ENCODE peak calls at places on chromosomes 6 and 20, in eight cellular contexts. B is spleen, R is fibroblast of lung, N is hepatocyte, P is choroid plexus epithelial cell, Z is endothelial cell of umbilical vein, G is A549, O is heart right ventricle. Q is an unnamed sample.

GRCh38 chr20:53594068-53595017 is 704 bp upstream of the ZNF217 start:
- DNase-seq in N (peak), B (peak), P (peak), O (peak), G (peak), R (peak), Z (peak), Q (peak)

GRCh38 chr6:21023210-21023609 is 489.0 kb downstream of the CDKAL1 start:
- DNase-seq in R (no peak), P (no peak), G (no peak), B (no peak), O (no peak), Z (no peak), N (no peak), Q (no peak)

GRCh38 chr20:35216541-35216940 is 9.9 kb upstream of the MMP24 start:
- DNase-seq in O (no peak), R (no peak), Z (no peak), B (no peak), G (no peak), P (no peak), N (no peak), Q (no peak)

GRCh38 chr6:34202329-34203201 is 34.1 kb upstream of the HMGA1 start:
- DNase-seq in G (peak), B (no peak), N (no peak), Z (no peak), P (no peak), R (no peak), O (no peak), Q (no peak)

GRCh38 chr6:71419954-71420692 is 131.5 kb downstream of the OGFRL1 start:
- DNase-seq in N (peak), B (peak), R (peak), O (peak), P (peak), G (no peak), Z (peak), Q (no peak)

GRCh38 chr6:106287215-106287614 is 38.3 kb downstream of the ATG5 start:
- DNase-seq in R (peak), P (peak), Z (no peak), O (no peak), N (no peak), G (no peak), B (no peak), Q (no peak)

GRCh38 chr6:116631379-116631990 is 15.2 kb downstream of the RSPH4A start:
- DNase-seq in O (no peak), R (no peak), Z (no peak), G (no peak), B (no peak), N (peak), P (no peak), Q (no peak)

GRCh38 chr20:11569163-11569562 is 348.5 kb upstream of the BTBD3 start:
- DNase-seq in B (no peak), O (no peak), R (no peak), G (peak), Z (no peak), P (no peak), N (no peak), Q (no peak)

GRCh38 chr6:37209461-37210205 is 39.7 kb downstream of the PIM1 start:
- DNase-seq in P (no peak), G (no peak), R (no peak), O (no peak), N (no peak), Z (no peak), B (no peak), Q (no peak)

GRCh38 chr20:8953300-8953699 is 115.6 kb upstream of the PLCB4 start:
- DNase-seq in G (no peak), Z (no peak), R (no peak), P (no peak), O (no peak), N (no peak), B (no peak), Q (no peak)

GRCh38 chr6:110944681-110945151 is 13.8 kb upstream of the GTF3C6 start:
- DNase-seq in G (peak), P (peak), N (no peak), R (peak), Z (peak), B (no peak), O (no peak), Q (peak)

GRCh38 chr6:154513601-154514320 is 3.3 kb upstream of the CNKSR3 start:
- DNase-seq in O (no peak), N (no peak), P (no peak), Z (no peak), G (no peak), R (no peak), B (no peak), Q (no peak)

GRCh38 chr20:13373400-13373799 is 152.3 kb downstream of the ISM1 start:
- DNase-seq in R (no peak), Z (no peak), O (no peak), G (no peak), P (no peak), N (no peak), B (no peak), Q (no peak)

GRCh38 chr6:56843476-56844349 is 111.2 kb upstream of the BEND6 start:
- DNase-seq in Z (peak), R (peak), P (peak), O (peak), B (peak), N (peak), G (peak), Q (peak)

GRCh38 chr6:136846046-136846445 is 23.7 kb downstream of the PEX7 start:
- DNase-seq in B (no peak), N (peak), P (peak), G (peak), Z (peak), R (peak), O (peak), Q (peak)

GRCh38 chr20:42082611-42083010 is 464.4 kb upstream of the CHD6 start:
- DNase-seq in R (no peak), P (peak), O (peak), B (no peak), G (no peak), N (peak), Z (no peak), Q (peak)

GRCh38 chr6:159098636-159099106 is 53.9 kb upstream of the TAGAP start:
- DNase-seq in G (no peak), B (peak), P (no peak), R (no peak), Z (no peak), N (no peak), O (no peak), Q (no peak)

GRCh38 chr6:22112490-22112889 is 184.3 kb downstream of the PRL start:
- DNase-seq in P (peak), O (no peak), R (peak), Z (peak), B (no peak), G (peak), N (peak), Q (no peak)

GRCh38 chr20:57439432-57439831 is 48.2 kb downstream of the RBM38 start:
- DNase-seq in B (peak), O (peak), Z (no peak), N (no peak), R (no peak), G (peak), P (no peak), Q (no peak)

GRCh38 chr6:157486632-157487031 is 105.6 kb downstream of the ZDHHC14 start:
- DNase-seq in Z (no peak), N (no peak), B (peak), G (no peak), R (no peak), O (no peak), P (no peak), Q (no peak)

GRCh38 chr6:142537612-142538478 is 236.0 kb downstream of the ADGRG6 start:
- DNase-seq in G (peak), B (no peak), R (no peak), N (no peak), P (peak), O (no peak), Z (peak), Q (peak)

GRCh38 chr20:46056970-46057855 is 28.2 kb downstream of the SLC12A5 start:
- DNase-seq in N (peak), G (no peak), O (peak), P (peak), Z (peak), R (peak), B (no peak), Q (peak)

GRCh38 chr6:114747995-114748625 is 405.3 kb upstream of the HS3ST5 start:
- DNase-seq in G (peak), B (no peak), P (peak), R (peak), N (peak), Z (peak), O (peak), Q (peak)

GRCh38 chr6:151641028-151641427 is 147.2 kb downstream of the CCDC170 start:
- DNase-seq in R (no peak), G (no peak), Z (no peak), N (no peak), P (no peak), B (no peak), O (no peak), Q (no peak)

GRCh38 chr6:56719310-56719709 is 76.6 kb upstream of the DST start:
- DNase-seq in B (no peak), R (peak), N (no peak), O (no peak), G (no peak), Z (peak), P (peak), Q (peak)

GRCh38 chr20:37442547-37442946 is 78.5 kb upstream of the NNAT start:
- DNase-seq in Z (no peak), P (no peak), G (no peak), O (no peak), N (no peak), R (no peak), B (no peak), Q (no peak)

GRCh38 chr6:33313105-33313708 is 671 bp downstream of the TAPBP start:
- DNase-seq in Z (peak), P (peak), R (peak), G (no peak), O (peak), B (peak), N (peak), Q (no peak)

DNA sequence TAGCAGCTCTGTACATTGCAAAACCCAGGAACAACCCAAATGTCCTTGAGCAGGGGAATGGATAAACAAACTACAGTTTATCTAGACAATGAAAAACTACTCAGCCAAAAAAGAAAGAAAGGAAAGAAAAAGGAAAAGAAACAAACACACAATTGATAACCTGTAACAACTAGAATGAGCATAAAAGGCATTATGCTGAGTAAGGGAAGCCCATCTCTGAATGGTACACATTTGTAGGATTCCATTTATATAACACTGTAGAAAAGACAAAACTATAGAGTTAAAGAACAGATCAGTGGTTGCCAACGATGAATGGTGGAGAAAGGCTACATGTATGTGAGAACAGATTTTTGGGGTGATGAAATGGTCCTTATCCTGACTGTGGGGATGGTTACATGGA is 454.0 kb downstream of the PKHD1 start:
- DNase-seq in R (no peak), Z (no peak), G (no peak), B (no peak), O (no peak), P (no peak), N (no peak), Q (no peak)
- TF ChIP-seq CTCF in R (no peak), Z (no peak), G (no peak), B (no peak), O (no peak), P (no peak), N (no peak), Q (no peak)

DNA sequence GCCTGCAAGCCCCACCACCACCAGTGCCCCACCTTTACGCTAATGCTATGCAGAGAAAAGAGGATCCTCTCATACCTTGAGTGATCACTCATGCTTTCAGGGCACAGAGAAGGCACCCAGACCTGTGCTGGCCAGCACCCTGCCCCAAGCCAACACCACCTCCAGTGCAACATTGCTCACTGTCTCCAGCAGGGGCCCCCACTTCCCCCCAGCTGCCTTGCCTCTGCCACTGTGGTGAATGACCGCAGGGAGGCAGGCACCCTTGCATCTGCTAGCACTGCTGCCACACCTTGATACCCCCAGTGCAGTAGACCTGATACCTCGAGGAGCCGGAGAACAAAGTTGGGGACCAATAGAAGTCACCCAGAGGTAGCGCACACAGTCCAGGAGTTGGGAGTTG is 139.2 kb upstream of the PLN start:
- DNase-seq in R (no peak), Z (no peak), B (no peak), N (no peak), O (no peak), G (no peak), P (no peak), Q (no peak)
- TF ChIP-seq CTCF in R (no peak), Z (no peak), B (no peak), N (no peak), O (no peak), G (no peak), P (peak), Q (no peak)

DNA sequence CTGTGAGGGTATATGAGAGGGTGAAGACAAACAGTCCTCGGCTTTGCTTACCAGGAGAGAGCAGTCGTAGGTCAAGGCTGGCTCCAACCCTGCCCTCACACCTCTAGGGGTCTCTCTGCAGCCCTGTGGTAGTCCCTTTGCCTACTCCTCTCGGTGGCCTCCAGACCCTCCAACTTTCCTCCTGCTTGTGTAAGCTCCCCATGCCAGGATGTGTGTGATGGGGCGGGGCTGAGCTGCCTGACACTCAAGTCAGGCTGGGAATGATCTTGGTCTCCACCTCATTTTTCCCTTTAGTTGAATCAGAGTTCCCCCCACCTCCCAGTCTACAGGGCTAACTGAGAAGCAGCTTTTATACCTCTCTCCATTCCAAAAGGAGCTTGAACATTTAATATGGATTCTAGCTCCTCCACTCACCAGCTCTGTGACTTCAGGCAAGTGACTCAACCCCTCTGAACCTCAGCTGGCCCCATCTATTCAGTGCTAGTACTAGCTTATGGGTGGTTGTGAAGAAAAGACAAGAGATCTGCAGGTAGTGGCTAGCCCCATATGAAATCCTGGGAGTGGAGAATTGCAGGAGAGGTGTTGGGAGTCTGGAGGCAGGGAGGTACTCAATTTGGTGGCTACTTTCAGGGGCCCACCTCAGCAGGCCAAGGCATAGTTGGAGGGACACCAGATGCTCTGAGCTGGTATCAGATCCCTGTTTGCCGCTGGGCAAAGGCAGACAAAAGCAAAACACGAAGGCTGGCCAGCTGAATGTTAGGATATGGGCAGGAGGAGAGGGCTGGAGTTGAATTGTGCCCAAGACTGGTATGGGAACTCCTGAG is 971 bp downstream of the SLC29A1 start:
- DNase-seq in R (peak), P (no peak), B (peak), G (no peak), N (no peak), O (no peak), Z (peak), Q (peak)
- TF ChIP-seq CTCF in R (no peak), P (no peak), B (no peak), G (no peak), N (no peak), O (no peak), Z (no peak), Q (no peak)

DNA sequence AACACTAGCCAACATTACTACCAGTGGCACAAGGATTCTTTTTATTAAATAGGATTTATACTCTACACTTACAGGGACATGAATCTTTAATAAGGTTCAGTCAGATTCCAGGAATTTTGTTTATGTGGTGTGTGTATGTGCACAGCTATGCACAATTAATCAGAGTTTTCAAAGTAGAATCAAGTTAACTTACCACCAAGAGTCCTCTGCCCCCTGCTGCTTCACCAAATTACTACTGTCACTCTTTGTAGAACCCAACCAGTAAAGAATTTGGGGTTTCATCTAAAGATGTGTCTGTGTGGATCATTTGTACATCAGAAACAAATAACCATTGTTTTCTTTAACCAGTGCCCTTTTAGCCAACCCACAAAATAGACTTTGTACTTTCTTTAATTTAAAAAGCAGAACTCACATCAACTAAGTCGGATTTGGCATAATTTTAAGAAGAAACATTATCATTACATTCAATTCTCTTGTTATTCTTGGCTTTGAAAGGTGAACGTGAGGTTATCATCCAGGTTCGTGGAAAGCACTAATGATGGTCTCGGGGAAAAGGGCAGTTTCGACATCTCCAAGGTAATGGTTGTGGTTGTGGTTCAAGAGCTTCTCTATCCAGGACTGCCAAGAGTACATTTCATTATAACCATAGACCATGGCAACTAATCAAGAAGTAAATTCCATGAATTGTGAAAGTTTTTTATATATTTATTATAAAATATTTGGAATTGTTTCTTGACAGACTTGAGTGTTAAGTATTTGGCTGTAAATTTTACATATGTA is 514.3 kb upstream of the ID4 start:
- DNase-seq in N (no peak), R (peak), P (peak), B (no peak), O (no peak), G (no peak), Z (no peak), Q (no peak)
- TF ChIP-seq CTCF in N (no peak), R (no peak), P (no peak), B (no peak), O (no peak), G (no peak), Z (no peak), Q (no peak)

GRCh38 chr6:43434441-43434840 is 7.1 kb downstream of the ABCC10 start:
- DNase-seq in B (no peak), P (no peak), N (no peak), R (no peak), O (no peak), G (no peak), Z (no peak), Q (no peak)

GRCh38 chr6:43433148-43433547 is 5.8 kb downstream of the ABCC10 start:
- DNase-seq in R (no peak), Z (no peak), P (no peak), B (no peak), N (no peak), G (no peak), O (no peak), Q (no peak)

GRCh38 chr6:43432009-43432945 is 4.9 kb downstream of the ABCC10 start:
- DNase-seq in N (no peak), O (no peak), Z (no peak), P (no peak), G (no peak), R (no peak), B (no peak), Q (no peak)

GRCh38 chr6:43434943-43435342 is 7.6 kb downstream of the ABCC10 start:
- DNase-seq in P (no peak), B (no peak), O (no peak), G (no peak), R (no peak), Z (no peak), N (no peak), Q (no peak)

DNA sequence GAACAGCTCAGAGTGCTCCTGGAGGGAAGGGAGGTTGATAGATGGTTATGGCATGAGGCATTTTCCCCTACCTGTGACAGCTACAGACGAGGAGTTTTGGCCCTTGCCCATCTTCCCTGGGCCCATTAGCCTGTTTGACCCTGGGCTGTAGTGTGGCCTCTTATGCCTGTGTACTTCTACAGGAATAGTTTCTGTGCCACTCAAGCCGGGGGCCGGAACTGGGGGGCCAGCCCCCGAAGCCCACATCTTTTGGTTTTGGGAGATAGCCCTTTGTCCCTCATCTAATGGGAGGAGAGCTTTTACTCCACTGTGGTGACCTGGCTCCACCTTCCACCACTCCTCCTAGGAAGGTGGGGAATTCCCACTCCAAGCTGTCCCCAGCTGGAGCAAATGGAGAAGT is 6.7 kb downstream of the ABCC10 start:
- DNase-seq in P (no peak), N (no peak), O (no peak), B (no peak), R (no peak), G (no peak), Z (no peak), Q (no peak)
- TF ChIP-seq CTCF in P (no peak), N (no peak), O (no peak), B (no peak), R (no peak), G (no peak), Z (no peak), Q (no peak)

GRCh38 chr6:156174026-156174880 is 602.9 kb upstream of the ARID1B start:
- DNase-seq in B (no peak), P (no peak), R (no peak), G (no peak), Z (no peak), N (no peak), O (no peak), Q (no peak)

GRCh38 chr6:156175433-156175832 is 601.7 kb upstream of the ARID1B start:
- DNase-seq in P (no peak), O (no peak), R (no peak), Z (no peak), B (no peak), G (no peak), N (no peak), Q (no peak)

DNA sequence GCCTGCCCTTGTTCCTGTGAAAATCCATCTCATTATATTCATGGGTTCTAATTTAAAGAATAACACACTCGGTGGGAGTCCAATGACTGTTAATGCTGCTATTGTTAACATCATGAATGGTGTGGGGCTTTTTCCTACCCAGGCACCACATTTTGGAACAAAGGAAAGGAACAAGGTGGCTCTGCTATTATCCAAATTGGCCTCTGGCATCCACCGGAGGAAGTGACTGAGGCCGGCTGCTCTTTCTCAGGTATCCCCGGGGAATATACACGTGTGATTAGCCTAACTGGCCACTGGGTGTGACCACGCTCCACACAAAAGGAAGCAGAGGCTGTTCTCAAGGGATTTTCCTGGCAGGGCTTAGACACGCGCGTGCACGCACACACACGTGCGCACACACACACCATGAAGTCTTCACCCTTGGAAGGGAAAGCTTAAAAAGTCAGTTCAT is 601.2 kb upstream of the ARID1B start:
- DNase-seq in P (peak), B (no peak), R (no peak), G (peak), O (peak), Z (peak), N (peak), Q (no peak)
- TF ChIP-seq CTCF in P (no peak), B (no peak), R (no peak), G (no peak), O (peak), Z (peak), N (peak), Q (no peak)

Q was measured in HFFc6.